ENCODE peak calls at places on chromosomes 2 and 18, in nine cellular contexts. I is left ventricle myocardium superior; B is germinal center; W is T follicular helper cell; F is HTR-8/SVneo; N is A549; C is stromal cell of bone marrow; M is activated CD4-positive, alpha-beta T cell treated with anti-CD3 and anti-CD28 coated beads, Interleukin-2, amount 10 ng/mL, durations not matched to agents 7 days and 5 days; U is brain microvascular endothelial cell. S is an unnamed sample.

GRCh38 chr18:63470751-63471150 is 6.0 kb upstream of the SERPINB5 start:
- DNase-seq in I (no peak), B (no peak), W (no peak), F (no peak), N (no peak), C (no peak), M (no peak), U (no peak), S (no peak)

GRCh38 chr2:216636570-216637450 is 3.6 kb downstream of the IGFBP2 start:
- DNase-seq in I (peak), B (no peak), W (no peak), F (no peak), N (peak), C (no peak), M (no peak), U (peak), S (no peak)

GRCh38 chr2:145221032-145221431 is 701.1 kb upstream of the ZEB2 start:
- DNase-seq in I (no peak), B (peak), W (no peak), F (no peak), N (no peak), C (no peak), M (no peak), U (no peak), S (no peak)

GRCh38 chr2:27980242-27980641 is 89.7 kb downstream of the BABAM2 start:
- DNase-seq in I (no peak), B (no peak), W (no peak), F (no peak), N (no peak), C (no peak), M (no peak), U (no peak), S (no peak)

GRCh38 chr2:145350011-145350410 is 830.1 kb upstream of the ZEB2 start:
- DNase-seq in I (no peak), B (no peak), W (no peak), F (no peak), N (no peak), C (peak), M (no peak), U (peak), S (no peak)

GRCh38 chr18:9661564-9661963 is 46.5 kb upstream of the RAB31 start:
- DNase-seq in I (no peak), B (no peak), W (no peak), F (peak), N (no peak), C (no peak), M (no peak), U (no peak), S (no peak)

GRCh38 chr2:168814939-168815907 is 12.8 kb downstream of the NOSTRIN start:
- DNase-seq in I (no peak), B (no peak), W (no peak), F (no peak), N (no peak), C (no peak), M (no peak), U (no peak), S (no peak)

GRCh38 chr2:30233142-30233961 is 2.0 kb downstream of the LBH start:
- DNase-seq in I (no peak), B (no peak), W (no peak), F (no peak), N (peak), C (no peak), M (no peak), U (no peak), S (no peak)

GRCh38 chr2:118473241-118473640 is 374.2 kb downstream of the EN1 start:
- DNase-seq in I (no peak), B (no peak), W (no peak), F (no peak), N (no peak), C (no peak), M (no peak), U (no peak), S (no peak)

GRCh38 chr2:3054066-3054465 is 323.6 kb downstream of the EIPR1 start:
- DNase-seq in I (no peak), B (no peak), W (no peak), F (no peak), N (no peak), C (no peak), M (no peak), U (no peak), S (no peak)

GRCh38 chr18:44229693-44230108 is 451.0 kb upstream of the SETBP1 start:
- DNase-seq in I (peak), B (no peak), W (no peak), F (no peak), N (no peak), C (peak), M (no peak), U (peak), S (no peak)

GRCh38 chr2:74019516-74019915 is 34.8 kb downstream of the TET3 start:
- DNase-seq in I (no peak), B (no peak), W (no peak), F (no peak), N (no peak), C (no peak), M (no peak), U (no peak), S (no peak)

GRCh38 chr2:64330691-64331429 is 123.1 kb upstream of the LGALSL start:
- DNase-seq in I (peak), B (peak), W (peak), F (peak), N (no peak), C (peak), M (peak), U (peak), S (peak)

GRCh38 chr18:46712406-46712805 is 44.4 kb downstream of the ST8SIA5 start:
- DNase-seq in I (no peak), B (no peak), W (no peak), F (peak), N (no peak), C (peak), M (no peak), U (no peak), S (no peak)

GRCh38 chr2:31386172-31386571 is 28.4 kb downstream of the XDH start:
- DNase-seq in I (no peak), B (no peak), W (no peak), F (no peak), N (no peak), C (no peak), M (no peak), U (no peak), S (no peak)

GRCh38 chr18:58302811-58303210 is 258.8 kb downstream of the NEDD4L start:
- DNase-seq in I (no peak), B (no peak), W (no peak), F (no peak), N (no peak), C (no peak), M (no peak), U (no peak), S (no peak)

GRCh38 chr18:59917422-59917821 is 17.6 kb downstream of the PMAIP1 start:
- DNase-seq in I (no peak), B (no peak), W (no peak), F (no peak), N (no peak), C (no peak), M (no peak), U (no peak), S (no peak)

GRCh38 chr18:5787936-5788335 is 107.4 kb downstream of the TMEM200C start:
- DNase-seq in I (no peak), B (no peak), W (no peak), F (no peak), N (no peak), C (no peak), M (no peak), U (no peak), S (no peak)

GRCh38 chr2:180130403-180130802 is 123.3 kb upstream of the CWC22 start:
- DNase-seq in I (no peak), B (no peak), W (no peak), F (no peak), N (no peak), C (peak), M (no peak), U (peak), S (no peak)

S was measured in stimulated activated CD4-positive, alpha-beta T cell treated with anti-CD3 and anti-CD28 coated beads, Interleukin-12 subunit alpha, Interleukin-12 subunit beta, amount 100 ng/mL, for 4 hours.